ENCODE peak calls at places on chromosome 18, in five cellular contexts. M is HAP-1; V is SK-N-SH; C is fibroblast of mammary gland; S is stimulated activated CD8-positive, alpha-beta memory T cell treated with anti-CD3 and anti-CD28 coated beads, Interleukin-15, amount 100 ng/mL, for 24 hours. Q is an unnamed sample.
A peak's percentile ranks its signal among the peaks of the same experiment; 100 is the strongest.

GRCh38 chr18:449374-449773 is 51.1 kb downstream of the COLEC12 start:
- DNase-seq in V (no peak), C (no peak), M (no peak), S (no peak), Q (peak; percentile 33)

GRCh38 chr18:48098538-48098937 is 168.1 kb upstream of the SMAD2 start:
- DNase-seq in V (no peak), C (no peak), M (no peak), S (no peak), Q (no peak)

GRCh38 chr18:52888014-52888413 is 548.0 kb downstream of the DCC start:
- DNase-seq in M (no peak), C (no peak), V (no peak), S (no peak), Q (peak; percentile 25)

GRCh38 chr18:23225518-23225917 is 90.2 kb downstream of the CABLES1 start:
- DNase-seq in M (no peak), V (no peak), C (peak; percentile 98), S (no peak), Q (no peak)

GRCh38 chr18:8508320-8508719 is 100.9 kb upstream of the RAB12 start:
- DNase-seq in S (no peak), V (no peak), M (no peak), C (peak; percentile 6), Q (no peak)

GRCh38 chr18:7987284-7987976 is 420.3 kb downstream of the PTPRM start:
- DNase-seq in S (no peak), V (no peak), M (no peak), C (peak; percentile 89), Q (no peak)

GRCh38 chr18:59207506-59207905 is 12.5 kb upstream of the GRP start:
- DNase-seq in M (no peak), V (no peak), C (no peak), S (no peak), Q (no peak)

GRCh38 chr18:58670561-58671121 is 624 bp upstream of the MALT1 start:
- DNase-seq in C (peak; percentile 37), S (no peak), V (peak; percentile 27), M (no peak), Q (peak; percentile 40)

GRCh38 chr18:905948-906415 is 1.3 kb downstream of the ADCYAP1 start:
- DNase-seq in S (no peak), C (no peak), V (peak; percentile 27), M (no peak), Q (peak; percentile 83)

GRCh38 chr18:74414951-74415515 is 42.1 kb downstream of the DIPK1C start:
- DNase-seq in V (no peak), M (no peak), C (no peak), S (no peak), Q (no peak)

GRCh38 chr18:13543811-13544732 is 182.3 kb downstream of the FAM210A start:
- DNase-seq in M (no peak), C (no peak), V (no peak), S (no peak), Q (no peak)

GRCh38 chr18:56380682-56381081 is 257.7 kb downstream of the TXNL1 start:
- DNase-seq in V (no peak), M (no peak), S (no peak), C (no peak), Q (no peak)

GRCh38 chr18:2657788-2658458 is 2.4 kb downstream of the SMCHD1 start:
- DNase-seq in V (no peak), C (peak; percentile 76), S (no peak), M (peak; percentile 25), Q (peak; percentile 6)

GRCh38 chr18:11975721-11976120 is 5.6 kb upstream of the IMPA2 start:
- DNase-seq in S (no peak), V (no peak), C (no peak), M (no peak), Q (no peak)

GRCh38 chr18:28398491-28398890 is 221.6 kb upstream of the CDH2 start:
- DNase-seq in M (peak; percentile 96), S (no peak), C (no peak), V (no peak), Q (no peak)

GRCh38 chr18:69383191-69383590 is 17.5 kb upstream of the DOK6 start:
- DNase-seq in C (peak; percentile 18), M (no peak), S (no peak), V (no peak), Q (no peak)

GRCh38 chr18:9916814-9917213 is 3.0 kb downstream of the VAPA start:
- DNase-seq in S (no peak), M (no peak), V (no peak), C (no peak), Q (no peak)

GRCh38 chr18:74397572-74397971 is 59.5 kb downstream of the DIPK1C start:
- DNase-seq in C (no peak), V (no peak), S (no peak), M (no peak), Q (peak; percentile 13)

GRCh38 chr18:29154196-29154757 is 977.3 kb upstream of the CDH2 start:
- DNase-seq in M (no peak), C (peak; percentile 64), V (no peak), S (no peak), Q (peak; percentile 43)

GRCh38 chr18:46148810-46149209 is 44.6 kb downstream of the HAUS1 start:
- DNase-seq in C (peak; percentile 64), V (peak; percentile 70), M (peak; percentile 72), S (no peak), Q (peak; percentile 77)

GRCh38 chr18:61580061-61580460 is 246.8 kb downstream of the CDH20 start:
- DNase-seq in S (no peak), V (no peak), C (no peak), M (no peak), Q (no peak)

GRCh38 chr18:7417742-7418141 is 149.4 kb upstream of the PTPRM start:
- DNase-seq in S (no peak), C (peak; percentile 48), V (no peak), M (no peak), Q (no peak)

GRCh38 chr18:28040216-28040615 is 136.7 kb downstream of the CDH2 start:
- DNase-seq in V (no peak), S (no peak), C (no peak), M (no peak), Q (no peak)

GRCh38 chr18:58310517-58310916 is 266.5 kb downstream of the NEDD4L start:
- DNase-seq in S (no peak), M (no peak), C (no peak), V (no peak), Q (no peak)